ENCODE peak calls at places on chromosomes 7 and 10, in ten cellular contexts. M is IMR-90, X is H1, H is A549, K is mammary epithelial cell, J is GM23248, Z is fibroblast of lung, E is PC-9, L is H9, C is Karpas-422. P is an unnamed sample. For H3K4me1, the result is how much of the 10 kb centered on the place peaks cover.

GRCh38 chr7:154792436-154793055 is 210.4 kb downstream of the PAXIP1 start:
- DNase-seq in M (no peak), X (no peak), H (no peak), K (no peak), J (no peak), Z (no peak), E (no peak), L (no peak), C (no peak), P (no peak)

GRCh38 chr7:34425194-34425593 is 232.8 kb upstream of the NPSR1 start:
- DNase-seq in M (no peak), X (no peak), H (no peak), K (no peak), J (no peak), Z (no peak), E (no peak), L (no peak), C (no peak), P (no peak)

GRCh38 chr10:5570007-5570655 is 45.4 kb downstream of the CALML3 start:
- DNase-seq in M (no peak), X (no peak), H (no peak), K (no peak), J (no peak), Z (no peak), E (no peak), L (no peak), C (no peak), P (no peak)

GRCh38 chr7:43039346-43039745 is 73.1 kb upstream of the HECW1 start:
- DNase-seq in M (no peak), X (peak), H (no peak), K (no peak), J (peak), Z (no peak), E (no peak), L (peak), C (no peak), P (no peak)

GRCh38 chr7:31099451-31100444 is 47.6 kb downstream of the ADCYAP1R1 start:
- DNase-seq in M (no peak), X (no peak), H (no peak), K (no peak), J (no peak), Z (no peak), E (no peak), L (peak), C (no peak), P (no peak)

GRCh38 chr10:1309237-1309968 is 253.2 kb downstream of the WDR37 start:
- DNase-seq in M (no peak), X (peak), H (no peak), K (no peak), J (no peak), Z (no peak), E (no peak), L (peak), C (no peak), P (no peak)

GRCh38 chr7:127803626-127804025 is 151.6 kb downstream of the SND1 start:
- DNase-seq in M (peak), X (no peak), H (no peak), K (peak), J (peak), Z (no peak), E (no peak), L (no peak), C (no peak), P (no peak)

GRCh38 chr7:126803990-126804389 is 448.8 kb downstream of the GRM8 start:
- DNase-seq in M (no peak), X (no peak), H (no peak), K (no peak), J (no peak), Z (no peak), E (no peak), L (no peak), C (no peak), P (no peak)

GRCh38 chr10:60208676-60209269 is 180.9 kb downstream of the ANK3 start:
- DNase-seq in M (peak), X (no peak), H (peak), K (peak), J (peak), Z (peak), E (peak), L (no peak), C (peak), P (peak)

GRCh38 chr7:87784424-87784823 is 91.7 kb downstream of the SLC25A40 start:
- DNase-seq in M (peak), X (no peak), H (no peak), K (no peak), J (peak), Z (peak), E (no peak), L (no peak), C (peak), P (peak)

GRCh38 chr7:116863168-116863670 is 832 bp downstream of the CAPZA2 start:
- DNase-seq in M (peak), X (peak), H (peak), K (peak), J (no peak), Z (peak), E (no peak), L (no peak), C (peak), P (no peak)

GRCh38 chr7:79610301-79610700 is 156.8 kb upstream of the MAGI2 start:
- DNase-seq in M (peak), X (no peak), H (no peak), K (peak), J (peak), Z (no peak), E (no peak), L (no peak), C (no peak), P (no peak)

GRCh38 chr7:45663167-45663921 is 89.2 kb downstream of the ADCY1 start:
- DNase-seq in M (peak), X (peak), H (peak), K (no peak), J (peak), Z (peak), E (no peak), L (peak), C (peak), P (no peak)

GRCh38 chr7:3217166-3217565 is 83.9 kb upstream of the SDK1 start:
- DNase-seq in M (peak), X (no peak), H (no peak), K (no peak), J (no peak), Z (peak), E (peak), L (no peak), C (no peak), P (no peak)

GRCh38 chr7:112958775-112959174 is 127.9 kb downstream of the GPR85 start:
- DNase-seq in M (no peak), X (no peak), H (no peak), K (no peak), J (no peak), Z (no peak), E (no peak), L (no peak), C (no peak), P (no peak)

GRCh38 chr10:104277785-104278184 is 8.8 kb downstream of the GSTO2 start:
- DNase-seq in M (no peak), X (no peak), H (no peak), K (no peak), J (no peak), Z (no peak), E (no peak), L (no peak), C (no peak), P (no peak)

GRCh38 chr10:100184426-100185219 is 1.2 kb downstream of the ERLIN1 start:
- DNase-seq in M (peak), X (no peak), H (peak), K (peak), J (peak), Z (peak), E (no peak), L (no peak), C (peak), P (peak)

GRCh38 chr7:47460251-47460989 is 121.5 kb downstream of the TNS3 start:
- DNase-seq in M (no peak), X (no peak), H (no peak), K (no peak), J (peak), Z (no peak), E (no peak), L (no peak), C (no peak), P (no peak)

GRCh38 chr7:133345690-133346421 is 93.0 kb downstream of the EXOC4 start:
- DNase-seq in M (no peak), X (no peak), H (no peak), K (no peak), J (no peak), Z (no peak), E (no peak), L (no peak), C (no peak), P (no peak)

GRCh38 chr7:127017196-127017595 is 235.5 kb downstream of the GRM8 start:
- DNase-seq in M (no peak), X (no peak), H (no peak), K (no peak), J (no peak), Z (no peak), E (no peak), L (no peak), C (no peak), P (no peak)

GRCh38 chr10:53401536-53401935 is 629.0 kb upstream of the MBL2 start:
- DNase-seq in M (no peak), X (no peak), H (no peak), K (no peak), J (no peak), Z (no peak), E (no peak), L (no peak), C (no peak), P (no peak)

GRCh38 chr7:20440472-20441105 is 109.9 kb downstream of the ITGB8 start:
- DNase-seq in M (peak), X (peak), H (peak), K (no peak), J (peak), Z (peak), E (no peak), L (peak), C (peak), P (no peak)

GRCh38 chr7:137962875-137963507 is 38.9 kb downstream of the CREB3L2 start:
- DNase-seq in M (no peak), X (no peak), H (no peak), K (no peak), J (no peak), Z (no peak), E (peak), L (no peak), C (no peak), P (no peak)

GRCh38 chr7:137959987-137960386 is 41.9 kb downstream of the CREB3L2 start:
- DNase-seq in M (no peak), X (no peak), H (no peak), K (no peak), J (no peak), Z (no peak), E (no peak), L (no peak), C (no peak), P (no peak)

GRCh38 chr7:137961200-137962177 is 40.4 kb downstream of the CREB3L2 start:
- DNase-seq in M (peak), X (no peak), H (no peak), K (no peak), J (peak), Z (no peak), E (no peak), L (no peak), C (no peak), P (no peak)

GRCh38 chr7:137964824-137965545 is 36.9 kb downstream of the CREB3L2 start:
- DNase-seq in M (no peak), X (no peak), H (no peak), K (no peak), J (no peak), Z (no peak), E (no peak), L (no peak), C (no peak), P (no peak)

DNA sequence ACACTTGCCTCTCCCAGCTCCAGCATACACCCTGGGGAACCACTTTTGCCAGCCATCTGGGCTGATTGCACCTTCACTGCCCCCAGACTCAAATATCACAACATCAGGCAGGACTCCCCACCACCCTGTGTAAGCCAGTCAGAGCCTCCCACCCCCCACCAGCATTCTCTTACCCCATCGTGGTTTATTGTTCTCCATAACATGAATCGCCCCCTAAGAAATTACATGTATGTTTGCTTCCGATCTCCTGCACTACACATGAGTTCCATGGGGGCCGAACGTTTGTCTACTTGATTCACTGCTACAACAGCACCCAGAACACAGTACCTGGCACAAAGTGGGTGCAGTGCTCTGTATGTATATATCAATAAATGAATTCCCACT is 39.4 kb downstream of the CREB3L2 start:
- DNase-seq in M (no peak), X (no peak), H (no peak), K (no peak), J (no peak), Z (no peak), E (no peak), L (no peak), C (no peak), P (no peak)
- H3K4me1 ChIP-seq in M (under half), X (under half), H (under half), K (under half), J (under half), Z (under half), E (half or more), L (under half), C (under half), P (under half)

DNA sequence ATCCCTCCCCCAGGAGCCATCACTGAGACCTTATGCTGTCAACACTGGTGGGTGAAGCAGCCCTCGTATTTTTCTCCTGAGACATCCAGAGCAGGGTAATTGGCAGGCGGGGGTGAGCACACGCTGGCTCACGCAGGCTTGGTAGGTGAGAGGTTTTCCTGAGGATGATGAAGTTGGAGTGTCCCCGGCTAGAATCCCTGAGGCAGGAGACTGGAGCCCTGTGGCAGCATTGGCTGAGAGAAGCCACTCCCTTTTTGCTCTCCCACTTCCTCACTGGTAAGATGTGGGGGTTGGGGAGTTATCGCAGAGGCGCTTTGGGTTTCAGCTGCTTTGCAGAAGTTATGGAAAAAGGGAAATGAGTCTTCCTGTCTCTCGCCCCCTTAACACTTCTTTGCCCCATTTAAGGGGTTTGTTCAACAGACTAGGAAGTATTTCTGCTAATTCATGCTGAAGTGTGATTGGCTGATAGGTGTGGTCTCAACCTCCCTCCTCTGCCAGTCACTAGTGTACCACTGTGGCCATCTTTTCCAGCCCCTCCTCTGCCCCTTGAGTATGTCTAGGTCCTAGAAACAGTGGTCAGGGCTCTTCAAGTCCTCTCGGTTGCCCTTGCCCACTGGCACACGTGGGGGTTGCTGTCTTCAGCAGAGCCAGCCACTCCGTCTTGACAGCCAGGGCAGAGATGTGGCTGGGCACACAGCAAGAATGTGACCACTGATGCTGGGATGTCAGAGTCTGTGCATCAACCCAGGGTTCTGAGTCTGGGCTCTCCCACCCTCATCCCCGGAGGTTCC is 5.7 kb downstream of the ARPC1B start:
- DNase-seq in M (peak), X (no peak), H (no peak), K (peak), J (peak), Z (peak), E (no peak), L (no peak), C (peak), P (no peak)
- H3K4me2 ChIP-seq in M (peak), X (peak), H (peak), K (peak), J (peak), Z (peak), E (no peak), L (no peak), C (peak), P (peak)

DNA sequence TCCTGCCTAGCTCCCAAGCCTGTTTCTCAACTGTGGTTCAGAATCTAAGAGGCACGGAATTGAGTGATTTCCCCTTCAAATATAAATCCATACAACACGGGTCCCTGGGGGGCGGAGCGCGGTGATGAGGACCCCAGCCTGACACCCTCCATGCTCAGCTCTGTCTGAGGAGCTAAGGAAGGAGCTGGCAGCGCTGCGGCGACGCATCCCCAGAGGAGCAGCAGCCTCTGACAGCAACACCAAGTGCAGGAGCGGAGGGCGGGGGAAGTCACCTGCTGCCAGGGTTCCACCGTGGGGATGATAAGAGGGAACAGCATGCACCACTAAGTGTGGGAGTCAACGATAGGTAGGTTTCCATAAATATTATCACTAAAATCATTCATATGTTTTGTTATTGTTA is 72.6 kb upstream of the VWC2 start:
- DNase-seq in M (no peak), X (no peak), H (no peak), K (no peak), J (no peak), Z (no peak), E (no peak), L (no peak), C (no peak), P (no peak)
- H3K4me1 ChIP-seq in M (under half), X (under half), H (under half), K (under half), J (under half), Z (under half), E (under half), L (under half), C (under half), P (under half)

GRCh38 chr10:14758451-14758850 is 16.2 kb downstream of the FAM107B start:
- DNase-seq in M (no peak), X (no peak), H (no peak), K (no peak), J (no peak), Z (no peak), E (no peak), L (no peak), C (no peak), P (no peak)

GRCh38 chr10:14757394-14757793 is 17.3 kb downstream of the FAM107B start:
- DNase-seq in M (no peak), X (no peak), H (no peak), K (no peak), J (no peak), Z (peak), E (no peak), L (no peak), C (no peak), P (no peak)

GRCh38 chr10:14758994-14759664 is 15.6 kb downstream of the FAM107B start:
- DNase-seq in M (no peak), X (no peak), H (peak), K (no peak), J (no peak), Z (no peak), E (no peak), L (no peak), C (peak), P (no peak)

GRCh38 chr10:14761372-14761771 is 13.3 kb downstream of the FAM107B start:
- DNase-seq in M (no peak), X (no peak), H (no peak), K (no peak), J (no peak), Z (no peak), E (no peak), L (no peak), C (no peak), P (no peak)

DNA sequence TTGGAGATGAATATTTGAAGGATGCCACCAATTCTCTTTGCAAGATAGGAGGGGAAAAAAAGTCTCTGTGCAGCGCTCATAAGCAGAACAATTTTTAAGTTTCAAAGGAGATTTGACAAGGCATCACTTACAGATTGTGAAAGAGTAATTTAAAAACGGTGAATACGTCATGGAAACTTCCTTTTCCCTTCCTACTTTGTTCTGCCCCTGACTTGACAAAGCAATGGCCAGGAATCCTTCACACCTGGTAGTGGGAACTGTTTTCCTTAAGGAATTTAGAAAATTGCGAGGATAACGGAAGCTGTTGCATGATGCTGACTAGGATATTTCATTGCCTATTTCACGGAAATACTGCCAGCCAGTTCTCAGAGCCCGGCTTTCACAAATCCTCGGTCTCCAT is 16.7 kb downstream of the FAM107B start:
- DNase-seq in M (no peak), X (no peak), H (no peak), K (no peak), J (no peak), Z (peak), E (no peak), L (no peak), C (no peak), P (no peak)
- H3K4me2 ChIP-seq in M (no peak), X (no peak), H (no peak), K (no peak), J (no peak), Z (no peak), E (no peak), L (no peak), C (no peak), P (no peak)

GRCh38 chr10:102648889-102649752 is 4.8 kb downstream of the TRIM8 start:
- DNase-seq in M (no peak), X (peak), H (no peak), K (no peak), J (peak), Z (peak), E (no peak), L (no peak), C (peak), P (peak)

GRCh38 chr10:102651455-102652169 is 7.3 kb downstream of the TRIM8 start:
- DNase-seq in M (no peak), X (no peak), H (no peak), K (no peak), J (no peak), Z (no peak), E (no peak), L (no peak), C (no peak), P (peak)

GRCh38 chr10:102649770-102650654 is 5.7 kb downstream of the TRIM8 start:
- DNase-seq in M (no peak), X (no peak), H (no peak), K (no peak), J (no peak), Z (no peak), E (no peak), L (no peak), C (peak), P (no peak)

GRCh38 chr10:102652170-102652926 is 8.1 kb downstream of the TRIM8 start:
- DNase-seq in M (no peak), X (no peak), H (no peak), K (no peak), J (no peak), Z (no peak), E (no peak), L (no peak), C (peak), P (peak)

DNA sequence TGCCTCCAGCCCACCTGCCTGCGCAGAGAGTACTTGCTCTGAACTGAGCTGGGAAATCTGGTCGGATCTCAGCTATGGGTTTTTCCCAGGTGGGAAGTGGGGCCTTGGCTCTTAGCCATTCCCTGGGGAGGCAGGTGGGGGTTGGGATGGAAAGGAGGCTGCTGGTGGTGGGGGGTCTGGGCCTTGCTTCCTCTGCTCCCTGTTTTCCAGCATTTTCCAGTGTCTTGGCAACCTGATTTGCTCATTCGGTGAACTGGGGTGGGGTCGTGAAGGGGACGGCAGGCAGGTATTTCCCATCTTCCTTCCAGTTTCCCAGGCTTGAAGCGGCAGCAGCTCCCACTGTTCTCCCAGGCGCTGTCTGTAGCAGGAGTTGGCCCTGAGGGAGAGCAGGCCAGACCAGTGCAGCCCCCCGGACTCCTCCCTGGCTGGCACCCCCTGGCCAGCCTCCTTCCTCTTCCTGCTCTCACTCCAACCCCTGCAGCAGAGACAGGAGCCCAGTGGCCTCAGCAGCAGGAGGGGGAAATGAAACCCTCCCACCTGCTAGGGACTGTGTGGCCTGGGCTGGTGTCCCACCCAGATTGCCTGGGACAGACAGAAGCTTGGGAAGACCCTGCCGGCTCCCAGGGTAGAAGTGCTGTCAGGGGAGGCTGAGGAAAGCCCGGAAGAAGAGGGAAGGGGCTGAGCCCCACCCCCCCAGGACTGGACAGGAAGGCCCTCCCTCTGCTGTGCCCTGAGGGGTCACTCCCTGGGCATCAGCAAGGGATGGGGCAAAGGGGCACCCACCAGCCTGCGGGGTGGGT is 6.6 kb downstream of the TRIM8 start:
- DNase-seq in M (no peak), X (no peak), H (no peak), K (no peak), J (no peak), Z (no peak), E (no peak), L (no peak), C (peak), P (peak)
- H3K4me1 ChIP-seq in M (under half), X (under half), H (under half), K (under half), J (under half), Z (under half), E (under half), L (under half), C (half or more), P (half or more)